ENCODE peak calls at places on chromosomes 3 and 15, in six cellular contexts. T is skeletal muscle cell, I is AG10803, J is sigmoid colon, K is psoas muscle, X is aorta. Y is an unnamed sample.
A peak's percentile ranks its signal among the peaks of the same experiment; 100 is the strongest.

GRCh38 chr3:12969487-12969886 is 103.7 kb downstream of the IQSEC1 start:
- DNase-seq in T (no peak), I (no peak), J (no peak), K (peak; percentile 73), X (no peak), Y (no peak)

GRCh38 chr15:52552303-52552702 is 16.5 kb downstream of the ARPP19 start:
- DNase-seq in T (no peak), I (no peak), J (no peak), K (peak; percentile 42), X (no peak), Y (no peak)

GRCh38 chr3:100106094-100106493 is 8.2 kb downstream of the FILIP1L start:
- DNase-seq in T (no peak), I (no peak), J (no peak), K (no peak), X (no peak), Y (no peak)

GRCh38 chr3:54870423-54870822 is 57.4 kb downstream of the LRTM1 start:
- DNase-seq in T (peak; percentile 91), I (peak; percentile 98), J (no peak), K (no peak), X (no peak), Y (peak; percentile 94)

GRCh38 chr3:192831111-192831644 is 86.5 kb downstream of the MB21D2 start:
- DNase-seq in T (peak; percentile 89), I (peak; percentile 87), J (no peak), K (no peak), X (no peak), Y (peak; percentile 82)

GRCh38 chr3:154421067-154421466 is 8.9 kb downstream of the GPR149 start:
- DNase-seq in T (no peak), I (no peak), J (no peak), K (no peak), X (no peak), Y (peak; percentile 27)

GRCh38 chr15:63600001-63600645 is 2.9 kb downstream of the FBXL22 start:
- DNase-seq in T (no peak), I (no peak), J (peak; percentile 75), K (no peak), X (peak; percentile 70), Y (peak; percentile 7)

GRCh38 chr3:119582178-119582577 is 2.9 kb downstream of the ADPRH start:
- DNase-seq in T (no peak), I (no peak), J (no peak), K (no peak), X (no peak), Y (no peak)

GRCh38 chr15:99717129-99718024 is 15.9 kb downstream of the LYSMD4 start:
- DNase-seq in T (no peak), I (peak; percentile 33), J (no peak), K (peak; percentile 70), X (peak; percentile 63), Y (no peak)

DNA sequence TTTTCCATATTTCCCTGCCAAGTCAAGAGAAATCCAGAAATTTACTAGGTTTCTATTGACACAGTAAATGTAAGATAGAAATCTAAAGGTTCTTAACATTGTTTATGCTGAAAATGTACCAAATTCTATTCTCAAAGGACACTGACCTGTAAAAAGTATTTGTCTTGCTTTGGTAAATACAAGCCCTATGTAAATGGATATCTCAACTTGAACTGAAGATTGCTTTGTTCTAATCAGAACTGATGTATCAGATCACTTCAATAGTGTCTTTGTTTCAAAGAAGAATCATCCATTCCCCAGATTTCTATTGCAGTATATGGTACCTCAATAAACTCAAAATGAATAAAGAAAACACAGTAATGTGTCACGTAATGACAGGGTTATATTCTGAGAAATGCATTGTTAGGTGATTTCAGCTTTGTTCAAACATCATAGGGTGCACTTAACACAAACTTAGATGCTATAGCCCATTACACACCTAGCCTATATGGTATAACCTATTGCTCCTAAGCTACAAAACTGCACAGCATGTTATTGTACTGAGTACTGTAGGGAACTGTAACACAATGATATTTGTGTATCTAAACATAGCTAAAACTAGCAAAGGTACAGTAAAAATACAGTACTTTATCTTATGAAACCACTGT is 143.5 kb upstream of the NECTIN3 start:
- DNase-seq in T (no peak), I (no peak), J (no peak), K (no peak), X (no peak), Y (no peak)
- H3K4me3 ChIP-seq in T (no peak overlapping the region), I (no peak overlapping the region), J (no peak overlapping the region), K (no peak overlapping the region), X (no peak overlapping the region), Y (no peak overlapping the region)

GRCh38 chr3:27723803-27724458 is 1.8 kb upstream of the EOMES start:
- DNase-seq in T (no peak), I (no peak), J (no peak), K (no peak), X (no peak), Y (no peak)
- H3K4me3 ChIP-seq in T (no peak overlapping the region), I (peak overlapping the region; percentile 22), J (peak overlapping the region; percentile 10), K (peak overlapping the region; percentile 47), X (peak overlapping the region; percentile 21), Y (no peak overlapping the region)

GRCh38 chr3:185734725-185735096 is 90.1 kb downstream of the IGF2BP2 start:
- DNase-seq in T (no peak), I (no peak), J (no peak), K (no peak), X (no peak), Y (no peak)

GRCh38 chr3:185730550-185730949 is 94.3 kb downstream of the IGF2BP2 start:
- DNase-seq in T (no peak), I (no peak), J (no peak), K (no peak), X (no peak), Y (no peak)

GRCh38 chr3:185729335-185729715 is 95.5 kb downstream of the IGF2BP2 start:
- DNase-seq in T (no peak), I (peak; percentile 86), J (no peak), K (no peak), X (no peak), Y (peak; percentile 91)

GRCh38 chr3:185733980-185734724 is 90.7 kb downstream of the IGF2BP2 start:
- DNase-seq in T (no peak), I (peak; percentile 84), J (no peak), K (no peak), X (no peak), Y (peak; percentile 91)

DNA sequence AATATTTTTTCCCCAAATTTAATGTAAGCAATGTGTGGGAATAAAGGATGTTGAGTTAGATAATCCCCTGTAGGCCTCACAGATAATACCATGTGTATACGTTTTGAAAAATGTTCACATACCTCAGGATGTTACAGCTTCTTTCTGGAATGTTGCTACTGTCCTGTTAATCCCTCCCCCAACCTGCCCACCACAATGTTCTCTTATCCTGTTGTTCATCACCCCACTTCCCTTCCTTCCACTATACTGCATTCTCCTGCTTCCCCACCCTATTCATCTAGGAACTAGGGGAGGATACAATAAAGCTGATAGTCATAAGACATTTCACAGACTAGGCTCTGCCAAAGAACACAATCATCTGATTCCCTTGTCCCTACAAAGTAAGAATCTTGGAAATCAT is 92.1 kb downstream of the IGF2BP2 start:
- DNase-seq in T (peak; percentile 90), I (peak; percentile 86), J (no peak), K (no peak), X (no peak), Y (peak; percentile 94)
- H3K4me3 ChIP-seq in T (no peak overlapping the region), I (no peak overlapping the region), J (no peak overlapping the region), K (no peak overlapping the region), X (no peak overlapping the region), Y (no peak overlapping the region)

DNA sequence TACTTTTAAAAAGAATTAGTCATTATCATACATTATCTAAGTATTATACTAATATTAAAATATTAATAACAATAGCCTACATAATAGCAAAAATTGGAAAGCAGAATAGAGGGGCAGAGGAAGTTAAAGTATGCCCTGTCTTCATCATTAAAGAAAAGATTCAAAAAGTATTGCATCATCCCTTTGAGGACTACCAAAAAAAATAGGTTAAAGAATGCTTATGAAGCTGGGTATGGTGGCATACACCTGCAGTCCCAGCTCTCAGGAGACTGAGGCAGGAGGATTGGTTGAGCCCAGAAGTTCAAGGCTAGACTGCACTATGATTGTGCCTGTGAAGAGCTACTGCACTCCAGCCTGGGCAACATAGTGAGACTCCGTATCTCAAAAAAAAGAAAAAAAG is 207.7 kb downstream of the STT3B start:
- DNase-seq in T (no peak), I (no peak), J (no peak), K (no peak), X (no peak), Y (no peak)
- H3K4me3 ChIP-seq in T (no peak overlapping the region), I (no peak overlapping the region), J (no peak overlapping the region), K (no peak overlapping the region), X (no peak overlapping the region), Y (no peak overlapping the region)

GRCh38 chr3:114582929-114583328 is 289.1 kb downstream of the TIGIT start:
- DNase-seq in T (no peak), I (no peak), J (no peak), K (no peak), X (no peak), Y (no peak)
- H3K4me3 ChIP-seq in T (no peak overlapping the region), I (no peak overlapping the region), J (no peak overlapping the region), K (no peak overlapping the region), X (no peak overlapping the region), Y (no peak overlapping the region)

GRCh38 chr3:87206070-87206469 is 21.0 kb upstream of the CHMP2B start:
- DNase-seq in T (peak; percentile 54), I (peak; percentile 60), J (no peak), K (no peak), X (no peak), Y (peak; percentile 71)
- H3K4me3 ChIP-seq in T (no peak overlapping the region), I (no peak overlapping the region), J (no peak overlapping the region), K (no peak overlapping the region), X (no peak overlapping the region), Y (no peak overlapping the region)

DNA sequence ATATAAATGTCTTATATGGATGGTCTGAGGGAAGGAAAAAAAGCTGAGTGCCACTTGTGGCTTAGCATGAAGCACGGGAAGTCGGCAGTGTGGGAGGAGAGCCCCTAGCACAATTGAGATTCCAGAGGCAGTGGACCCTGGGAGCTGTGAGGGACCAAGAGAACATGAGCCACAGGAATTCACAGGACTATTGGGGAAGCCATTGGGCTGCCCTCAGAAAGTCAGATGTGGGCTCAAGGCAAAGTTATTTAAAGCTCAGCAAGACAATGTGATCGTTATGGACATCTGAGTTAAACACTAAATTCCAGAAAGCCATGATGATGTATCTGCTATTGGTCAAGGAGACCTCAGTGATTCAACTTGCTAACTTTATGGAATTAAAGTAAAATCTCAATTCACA is 380.8 kb upstream of the IL12A start:
- DNase-seq in T (no peak), I (peak; percentile 12), J (no peak), K (no peak), X (no peak), Y (no peak)
- H3K4me3 ChIP-seq in T (no peak overlapping the region), I (no peak overlapping the region), J (no peak overlapping the region), K (no peak overlapping the region), X (no peak overlapping the region), Y (no peak overlapping the region)

GRCh38 chr3:173055228-173055933 is 85.7 kb downstream of the SPATA16 start:
- DNase-seq in T (no peak), I (no peak), J (no peak), K (no peak), X (no peak), Y (no peak)
- H3K4me3 ChIP-seq in T (no peak overlapping the region), I (no peak overlapping the region), J (no peak overlapping the region), K (no peak overlapping the region), X (no peak overlapping the region), Y (no peak overlapping the region)